ENCODE peak calls at places on chromosomes 16 and 17, in six cellular contexts. One of them, this sample, is unnamed.

GRCh38 chr17:65102788-65103187 is 34.4 kb upstream of the RGS9 start:
- DNase-seq in A172: peak; percentile 62
- DNase-seq in NCI-H748 treated with DMSO at 0.1 percent for 48 hours: no peak
- DNase-seq in GM23338: no peak
- DNase-seq in T-cell: no peak
- DNase-seq in NCI-H1092: no peak
- DNase-seq in this sample: peak; percentile 75

GRCh38 chr16:83727751-83728352 is 79.9 kb upstream of the HSBP1 start:
- DNase-seq in T-cell: no peak
- DNase-seq in NCI-H748 treated with DMSO at 0.1 percent for 48 hours: no peak
- DNase-seq in A172: no peak
- DNase-seq in NCI-H1092: no peak
- DNase-seq in GM23338: peak; percentile 16
- DNase-seq in this sample: no peak

GRCh38 chr17:6314311-6314710 is 120.6 kb downstream of the AIPL1 start:
- DNase-seq in NCI-H1092: no peak
- DNase-seq in A172: no peak
- DNase-seq in NCI-H748 treated with DMSO at 0.1 percent for 48 hours: no peak
- DNase-seq in GM23338: no peak
- DNase-seq in T-cell: no peak
- DNase-seq in this sample: no peak

GRCh38 chr16:12119037-12119436 is 142.5 kb downstream of the SNX29 start:
- DNase-seq in NCI-H1092: no peak
- DNase-seq in GM23338: no peak
- DNase-seq in A172: no peak
- DNase-seq in T-cell: no peak
- DNase-seq in NCI-H748 treated with DMSO at 0.1 percent for 48 hours: no peak
- DNase-seq in this sample: no peak

GRCh38 chr17:44911133-44912001 is 3.9 kb downstream of the GFAP start:
- DNase-seq in NCI-H1092: peak; percentile 15
- DNase-seq in GM23338: peak; percentile 93
- DNase-seq in T-cell: peak; percentile 46
- DNase-seq in NCI-H748 treated with DMSO at 0.1 percent for 48 hours: no peak
- DNase-seq in A172: peak; percentile 42
- DNase-seq in this sample: peak; percentile 69

GRCh38 chr16:30434852-30435251 is 5.0 kb upstream of the DCTPP1 start:
- DNase-seq in NCI-H1092: no peak
- DNase-seq in A172: no peak
- DNase-seq in T-cell: no peak
- DNase-seq in NCI-H748 treated with DMSO at 0.1 percent for 48 hours: no peak
- DNase-seq in GM23338: no peak
- DNase-seq in this sample: no peak

GRCh38 chr16:56967733-56968132 is 6.0 kb downstream of the CETP start:
- DNase-seq in T-cell: no peak
- DNase-seq in A172: no peak
- DNase-seq in GM23338: no peak
- DNase-seq in NCI-H748 treated with DMSO at 0.1 percent for 48 hours: no peak
- DNase-seq in NCI-H1092: no peak
- DNase-seq in this sample: no peak

GRCh38 chr17:76278268-76278908 is 13.2 kb downstream of the UBALD2 start:
- DNase-seq in A172: no peak
- DNase-seq in GM23338: no peak
- DNase-seq in NCI-H748 treated with DMSO at 0.1 percent for 48 hours: no peak
- DNase-seq in NCI-H1092: no peak
- DNase-seq in T-cell: no peak
- DNase-seq in this sample: no peak

GRCh38 chr17:76642032-76642561 is 1.5 kb downstream of the ST6GALNAC1 start:
- DNase-seq in NCI-H748 treated with DMSO at 0.1 percent for 48 hours: no peak
- DNase-seq in A172: no peak
- DNase-seq in T-cell: no peak
- DNase-seq in NCI-H1092: no peak
- DNase-seq in GM23338: no peak
- DNase-seq in this sample: no peak

GRCh38 chr16:74785031-74785430 is 10.4 kb upstream of the FA2H start:
- DNase-seq in GM23338: no peak
- DNase-seq in NCI-H748 treated with DMSO at 0.1 percent for 48 hours: no peak
- DNase-seq in T-cell: no peak
- DNase-seq in A172: no peak
- DNase-seq in NCI-H1092: no peak
- DNase-seq in this sample: no peak

GRCh38 chr16:54287018-54287757 is 601 bp upstream of the IRX3 start:
- DNase-seq in NCI-H748 treated with DMSO at 0.1 percent for 48 hours: no peak
- DNase-seq in T-cell: no peak
- DNase-seq in GM23338: peak; percentile 90
- DNase-seq in NCI-H1092: no peak
- DNase-seq in A172: no peak
- DNase-seq in this sample: no peak

GRCh38 chr17:59165933-59166342 is 10.4 kb downstream of the PRR11 start:
- DNase-seq in T-cell: no peak
- DNase-seq in NCI-H1092: no peak
- DNase-seq in A172: peak; percentile 51
- DNase-seq in NCI-H748 treated with DMSO at 0.1 percent for 48 hours: no peak
- DNase-seq in GM23338: peak; percentile 89
- DNase-seq in this sample: peak; percentile 70

GRCh38 chr17:50262001-50262794 is 12.1 kb upstream of the TMEM92 start:
- DNase-seq in NCI-H748 treated with DMSO at 0.1 percent for 48 hours: no peak
- DNase-seq in GM23338: no peak
- DNase-seq in T-cell: no peak
- DNase-seq in NCI-H1092: no peak
- DNase-seq in A172: no peak
- DNase-seq in this sample: no peak

GRCh38 chr16:64648282-64648681 is 473.6 kb downstream of the CDH11 start:
- DNase-seq in NCI-H1092: no peak
- DNase-seq in GM23338: no peak
- DNase-seq in T-cell: no peak
- DNase-seq in A172: no peak
- DNase-seq in NCI-H748 treated with DMSO at 0.1 percent for 48 hours: no peak
- DNase-seq in this sample: no peak

GRCh38 chr16:52861614-52862022 is 191.1 kb downstream of the CHD9NB start:
- DNase-seq in A172: peak; percentile 19
- DNase-seq in T-cell: no peak
- DNase-seq in NCI-H1092: peak; percentile 66
- DNase-seq in NCI-H748 treated with DMSO at 0.1 percent for 48 hours: peak; percentile 67
- DNase-seq in GM23338: peak; percentile 71
- DNase-seq in this sample: peak; percentile 1

GRCh38 chr16:27240948-27241531 is 27.5 kb downstream of the NSMCE1 start:
- DNase-seq in NCI-H748 treated with DMSO at 0.1 percent for 48 hours: no peak
- DNase-seq in NCI-H1092: no peak
- DNase-seq in GM23338: no peak
- DNase-seq in T-cell: no peak
- DNase-seq in A172: peak; percentile 61
- DNase-seq in this sample: peak; percentile 89

GRCh38 chr17:72119963-72120877 is 600 bp upstream of the SOX9 start:
- DNase-seq in A172: peak; percentile 55
- DNase-seq in NCI-H1092: peak; percentile 42
- DNase-seq in NCI-H748 treated with DMSO at 0.1 percent for 48 hours: peak; percentile 79
- DNase-seq in GM23338: peak; percentile 73
- DNase-seq in T-cell: no peak
- DNase-seq in this sample: peak; percentile 91

GRCh38 chr17:19762515-19762961 is 14.4 kb upstream of the ALDH3A1 start:
- DNase-seq in NCI-H1092: peak; percentile 55
- DNase-seq in NCI-H748 treated with DMSO at 0.1 percent for 48 hours: no peak
- DNase-seq in GM23338: peak; percentile 92
- DNase-seq in T-cell: peak; percentile 76
- DNase-seq in A172: peak; percentile 59
- DNase-seq in this sample: peak; percentile 49

GRCh38 chr17:1379930-1380313 is 20.1 kb downstream of the YWHAE start:
- DNase-seq in NCI-H1092: no peak
- DNase-seq in T-cell: no peak
- DNase-seq in GM23338: no peak
- DNase-seq in NCI-H748 treated with DMSO at 0.1 percent for 48 hours: no peak
- DNase-seq in A172: no peak
- DNase-seq in this sample: no peak

GRCh38 chr16:8756755-8757154 is 40.7 kb downstream of the TMEM186 start:
- DNase-seq in A172: no peak
- DNase-seq in NCI-H748 treated with DMSO at 0.1 percent for 48 hours: no peak
- DNase-seq in T-cell: no peak
- DNase-seq in NCI-H1092: no peak
- DNase-seq in GM23338: no peak
- DNase-seq in this sample: no peak

GRCh38 chr16:90032664-90033346 is 13.5 kb upstream of the DBNDD1 start:
- DNase-seq in T-cell: no peak
- DNase-seq in NCI-H748 treated with DMSO at 0.1 percent for 48 hours: no peak
- DNase-seq in A172: no peak
- DNase-seq in NCI-H1092: no peak
- DNase-seq in GM23338: no peak
- DNase-seq in this sample: peak; percentile 47

GRCh38 chr17:44348234-44348987 is 3.3 kb downstream of the GRN start:
- DNase-seq in NCI-H748 treated with DMSO at 0.1 percent for 48 hours: no peak
- DNase-seq in NCI-H1092: no peak
- DNase-seq in T-cell: no peak
- DNase-seq in GM23338: no peak
- DNase-seq in A172: peak; percentile 60
- DNase-seq in this sample: peak; percentile 78

GRCh38 chr16:23535901-23536300 is 21.2 kb downstream of the EARS2 start:
- DNase-seq in GM23338: no peak
- DNase-seq in NCI-H1092: no peak
- DNase-seq in A172: no peak
- DNase-seq in NCI-H748 treated with DMSO at 0.1 percent for 48 hours: no peak
- DNase-seq in T-cell: no peak
- DNase-seq in this sample: no peak

GRCh38 chr17:72237223-72237622 is 116.4 kb downstream of the SOX9 start:
- DNase-seq in NCI-H748 treated with DMSO at 0.1 percent for 48 hours: no peak
- DNase-seq in T-cell: no peak
- DNase-seq in NCI-H1092: no peak
- DNase-seq in GM23338: no peak
- DNase-seq in A172: no peak
- DNase-seq in this sample: no peak

GRCh38 chr17:6567528-6568185 is 11.3 kb upstream of the PITPNM3 start:
- DNase-seq in NCI-H748 treated with DMSO at 0.1 percent for 48 hours: no peak
- DNase-seq in GM23338: peak; percentile 41
- DNase-seq in A172: no peak
- DNase-seq in NCI-H1092: no peak
- DNase-seq in T-cell: no peak
- DNase-seq in this sample: no peak

This sample was measured in ELR.